ENCODE peak calls at places on chromosomes 16 and 17, in four cellular contexts. L is cardiac muscle cell; W is activated gamma-delta T cell treated with anti-CD3 and anti-CD28 coated beads, Interleukin-2, amount 50 U/mL, for 16 hours; N is effector CD8-positive, alpha-beta T cell. V is an unnamed sample.

GRCh38 chr17:3729881-3730280 is 6.2 kb downstream of the HASPIN start:
- DNase-seq in W (no peak), N (no peak), L (no peak), V (no peak)

GRCh38 chr16:86777098-86777946 is 199.0 kb downstream of the FOXL1 start:
- DNase-seq in W (no peak), L (no peak), N (no peak), V (no peak)

GRCh38 chr17:5544115-5544514 is 40.2 kb downstream of the NLRP1 start:
- DNase-seq in W (no peak), N (no peak), L (no peak), V (no peak)

GRCh38 chr17:74737299-74738050 is 419 bp downstream of the RAB37 start:
- DNase-seq in W (no peak), N (peak), L (peak), V (no peak)

GRCh38 chr17:76051571-76051970 is 20.7 kb downstream of the SRP68 start:
- DNase-seq in L (no peak), N (no peak), W (no peak), V (no peak)

GRCh38 chr16:85910073-85910853 is 11.3 kb downstream of the IRF8 start:
- DNase-seq in N (no peak), L (no peak), W (no peak), V (no peak)

GRCh38 chr17:56679148-56679766 is 85.8 kb downstream of the NOG start:
- DNase-seq in N (no peak), L (peak), W (no peak), V (no peak)

GRCh38 chr16:80932725-80933124 is 74.0 kb downstream of the CMC2 start:
- DNase-seq in W (no peak), N (no peak), L (no peak), V (no peak)

GRCh38 chr16:85579199-85579598 is 33.9 kb upstream of the GSE1 start:
- DNase-seq in N (no peak), W (no peak), L (no peak), V (no peak)

GRCh38 chr17:55157165-55157564 is 107.6 kb upstream of the HLF start:
- DNase-seq in L (peak), W (no peak), N (no peak), V (no peak)

GRCh38 chr17:76934561-76935320 is 66.5 kb downstream of the MGAT5B start:
- DNase-seq in N (no peak), W (no peak), L (no peak), V (no peak)

GRCh38 chr16:57196276-57196675 is 10.1 kb downstream of the RSPRY1 start:
- DNase-seq in N (no peak), W (no peak), L (no peak), V (no peak)

GRCh38 chr17:80785477-80786178 is 206.0 kb upstream of the CHMP6 start:
- DNase-seq in N (no peak), L (peak), W (no peak), V (no peak)

GRCh38 chr16:49439050-49439449 is 65.4 kb downstream of the C16orf78 start:
- DNase-seq in W (no peak), N (no peak), L (no peak), V (no peak)

GRCh38 chr16:50666658-50667496 is 14.2 kb downstream of the SNX20 start:
- DNase-seq in L (no peak), N (no peak), W (peak), V (peak)

GRCh38 chr16:65767125-65767524 is 599.4 kb upstream of the CDH5 start:
- DNase-seq in L (peak), N (no peak), W (no peak), V (no peak)

GRCh38 chr17:66331038-66331816 is 28.8 kb downstream of the PRKCA start:
- DNase-seq in W (no peak), N (no peak), L (no peak), V (no peak)

GRCh38 chr17:59643159-59643857 is 23.6 kb downstream of the CLTC start:
- DNase-seq in L (no peak), N (no peak), W (no peak), V (no peak)

GRCh38 chr17:27544350-27545131 is 86.4 kb upstream of the LGALS9 start:
- DNase-seq in W (peak), N (no peak), L (no peak), V (peak)

GRCh38 chr16:88387941-88388627 is 5.3 kb downstream of the ZNF469 start:
- DNase-seq in L (no peak), N (no peak), W (no peak), V (no peak)

GRCh38 chr17:81285179-81285878 is 9.8 kb downstream of the SLC38A10 start:
- DNase-seq in L (no peak), N (no peak), W (peak), V (no peak)

V was measured in NK-92 treated with Interleukin-12 subunit alpha and Interleukin-12 subunit beta, amount 100 ng/mL, for 24 hours.